ENCODE peak calls at places on chromosomes 3 and 15, in seven cellular contexts. Q is activated naive CD8-positive, alpha-beta T cell treated with anti-CD3 and anti-CD28 coated beads for 36 hours; O is CD4-positive, alpha-beta T cell; B is HS-5; K is OCI-LY7; M is stimulated activated CD4-positive, alpha-beta T cell treated with anti-CD3 and anti-CD28 coated beads, Interleukin-12 subunit alpha, Interleukin-12 subunit beta, amount 100 ng/mL, for 4 hours; G is T-helper 1 cell. W is an unnamed sample.

GRCh38 chr3:72523409-72524172 is 324.7 kb downstream of the SHQ1 start:
- DNase-seq in G (no peak), B (no peak), O (no peak), Q (no peak), K (peak), M (no peak), W (peak)

GRCh38 chr15:90463381-90463780 is 66.3 kb upstream of the CRTC3 start:
- DNase-seq in M (no peak), O (no peak), G (no peak), Q (no peak), B (peak), K (no peak), W (no peak)

GRCh38 chr3:169044341-169045113 is 619.0 kb downstream of the MECOM start:
- DNase-seq in M (no peak), G (no peak), K (no peak), Q (no peak), O (no peak), B (peak), W (no peak)

GRCh38 chr3:196486263-196486662 is 17.3 kb downstream of the RNF168 start:
- DNase-seq in G (no peak), M (peak), O (no peak), B (no peak), Q (no peak), K (no peak), W (no peak)

GRCh38 chr3:43247556-43248186 is 38.7 kb upstream of the SNRK start:
- DNase-seq in O (no peak), B (no peak), G (no peak), Q (no peak), K (no peak), M (no peak), W (no peak)

GRCh38 chr3:125481786-125482185 is 38.2 kb downstream of the SNX4 start:
- DNase-seq in B (no peak), G (no peak), M (no peak), O (no peak), K (no peak), Q (no peak), W (no peak)

GRCh38 chr3:38163117-38163870 is 2.0 kb upstream of the OXSR1 start:
- DNase-seq in K (peak), O (no peak), B (no peak), M (no peak), Q (no peak), G (no peak), W (no peak)

GRCh38 chr3:7307410-7307809 is 446.5 kb downstream of the GRM7 start:
- DNase-seq in G (no peak), B (no peak), Q (no peak), K (no peak), O (no peak), M (no peak), W (no peak)

GRCh38 chr3:119559441-119559963 is at the start of gene CD80:
- DNase-seq in O (peak), K (peak), G (peak), M (peak), B (no peak), Q (peak), W (peak)

GRCh38 chr15:79113831-79114230 is 23.3 kb upstream of the RASGRF1 start:
- DNase-seq in K (no peak), B (no peak), M (no peak), Q (no peak), O (no peak), G (no peak), W (no peak)

GRCh38 chr3:87167634-87168456 is 59.3 kb upstream of the CHMP2B start:
- DNase-seq in O (no peak), G (peak), K (peak), M (no peak), B (peak), Q (peak), W (peak)

GRCh38 chr3:196073188-196073838 is 8.6 kb downstream of the TFRC start:
- DNase-seq in K (peak), B (no peak), M (peak), G (peak), O (peak), Q (peak), W (peak)

GRCh38 chr3:16332904-16333426 is 68.0 kb downstream of the OXNAD1 start:
- DNase-seq in Q (no peak), G (no peak), M (no peak), B (no peak), K (no peak), O (no peak), W (no peak)

GRCh38 chr3:12288466-12289129 is at the start of gene PPARG:
- DNase-seq in G (no peak), M (no peak), K (no peak), Q (no peak), B (no peak), O (no peak), W (peak)

GRCh38 chr3:195760345-195760983 is 39.7 kb downstream of the MUC20 start:
- DNase-seq in B (no peak), M (no peak), O (no peak), Q (no peak), K (no peak), G (no peak), W (no peak)

GRCh38 chr3:48018841-48019240 is 2.6 kb upstream of the MAP4 start:
- DNase-seq in M (no peak), G (no peak), B (no peak), O (no peak), Q (no peak), K (no peak), W (no peak)

GRCh38 chr3:45232531-45232930 is 6.4 kb upstream of the TMEM158 start:
- DNase-seq in O (no peak), Q (no peak), M (no peak), G (no peak), K (no peak), B (no peak), W (no peak)

GRCh38 chr3:188890572-188891270 is 281.1 kb upstream of the TPRG1 start:
- DNase-seq in G (no peak), O (no peak), M (no peak), K (no peak), B (no peak), Q (no peak), W (no peak)

GRCh38 chr3:58375209-58375608 is 42.5 kb downstream of the PXK start:
- DNase-seq in K (no peak), M (no peak), Q (no peak), B (no peak), O (no peak), G (no peak), W (no peak)

GRCh38 chr3:197117107-197117506 is 87.5 kb upstream of the MELTF start:
- DNase-seq in K (no peak), Q (no peak), O (no peak), M (no peak), G (no peak), B (no peak), W (no peak)

GRCh38 chr15:65738649-65739048 is 53.4 kb downstream of the DENND4A start:
- DNase-seq in G (no peak), K (no peak), O (no peak), Q (no peak), B (no peak), M (no peak), W (no peak)

GRCh38 chr3:53225181-53225580 is 30.6 kb downstream of the TKT start:
- DNase-seq in B (no peak), Q (no peak), M (no peak), G (no peak), K (no peak), O (no peak), W (no peak)

GRCh38 chr3:23484386-23484785 is 281.3 kb downstream of the UBE2E2 start:
- DNase-seq in G (no peak), Q (no peak), K (no peak), O (no peak), M (no peak), B (no peak), W (no peak)

GRCh38 chr15:77030042-77030927 is 35.4 kb downstream of the PSTPIP1 start:
- DNase-seq in K (no peak), O (no peak), G (no peak), Q (no peak), M (no peak), B (no peak), W (no peak)

GRCh38 chr15:63372018-63372705 is 9.5 kb downstream of the CA12 start:
- DNase-seq in O (no peak), M (no peak), B (peak), G (no peak), K (no peak), Q (no peak), W (no peak)

GRCh38 chr15:85504739-85505676 is 124.6 kb downstream of the AKAP13 start:
- DNase-seq in B (no peak), G (peak), Q (peak), O (peak), M (peak), K (peak), W (peak)

GRCh38 chr3:198079771-198080520 is 119.9 kb downstream of the LMLN start:
- DNase-seq in K (peak), Q (peak), M (peak), B (no peak), O (peak), G (no peak), W (no peak)

GRCh38 chr3:140723576-140723975 is 45.7 kb downstream of the TRIM42 start:
- DNase-seq in B (no peak), M (no peak), G (no peak), O (no peak), Q (no peak), K (no peak), W (no peak)